ENCODE peak calls at places on chromosomes 6 and 20, in eight cellular contexts. Y, Q, J, X, O, N, Z and R are unnamed samples.

GRCh38 chr20:16476032-16476431 is 97.2 kb downstream of the KIF16B start:
- DNase-seq in Y (peak; percentile 61), Q (peak; percentile 61), J (peak; percentile 24), X (peak; percentile 45), O (peak; percentile 30), N (peak; percentile 50), Z (peak; percentile 7), R (peak; percentile 86)

GRCh38 chr20:64200740-64201139 is 36.5 kb downstream of the MYT1 start:
- DNase-seq in Y (no peak), Q (no peak), J (no peak), X (no peak), O (no peak), N (no peak), Z (no peak), R (no peak)

GRCh38 chr6:144990768-144991167 is 705.6 kb downstream of the UTRN start:
- DNase-seq in Y (no peak), Q (no peak), J (no peak), X (no peak), O (no peak), N (no peak), Z (no peak), R (no peak)

GRCh38 chr6:134193536-134194521 is 124.1 kb downstream of the SGK1 start:
- DNase-seq in Y (no peak), Q (no peak), J (no peak), X (no peak), O (no peak), N (no peak), Z (no peak), R (no peak)

GRCh38 chr6:29702519-29703103 is 20.6 kb upstream of the HLA-F start:
- DNase-seq in Y (peak; percentile 43), Q (peak; percentile 66), J (peak; percentile 36), X (peak; percentile 71), O (no peak), N (peak; percentile 84), Z (peak; percentile 45), R (peak; percentile 43)

GRCh38 chr20:63217706-63218105 is 1.8 kb upstream of the YTHDF1 start:
- DNase-seq in Y (no peak), Q (no peak), J (no peak), X (no peak), O (no peak), N (no peak), Z (no peak), R (no peak)

GRCh38 chr6:88705601-88706000 is 257.8 kb downstream of the RNGTT start:
- DNase-seq in Y (peak; percentile 7), Q (no peak), J (no peak), X (no peak), O (no peak), N (no peak), Z (no peak), R (no peak)

GRCh38 chr6:110999634-111000270 is 17.9 kb downstream of the RPF2 start:
- DNase-seq in Y (peak; percentile 31), Q (peak; percentile 28), J (no peak), X (no peak), O (peak; percentile 11), N (peak; percentile 16), Z (no peak), R (peak; percentile 61)

GRCh38 chr20:63164681-63165537 is 51.0 kb downstream of the YTHDF1 start:
- DNase-seq in Y (no peak), Q (no peak), J (no peak), X (no peak), O (no peak), N (no peak), Z (no peak), R (no peak)

GRCh38 chr6:107083047-107083768 is 32.1 kb downstream of the BEND3 start:
- DNase-seq in Y (no peak), Q (no peak), J (no peak), X (no peak), O (no peak), N (no peak), Z (no peak), R (no peak)

GRCh38 chr20:61746147-61746646 is 319.5 kb downstream of the TAF4 start:
- DNase-seq in Y (no peak), Q (no peak), J (no peak), X (no peak), O (no peak), N (no peak), Z (no peak), R (no peak)

GRCh38 chr20:38789503-38790209 is 15.8 kb upstream of the PPP1R16B start:
- DNase-seq in Y (no peak), Q (no peak), J (peak; percentile 63), X (no peak), O (peak; percentile 54), N (no peak), Z (peak; percentile 56), R (peak; percentile 65)

GRCh38 chr6:31149827-31150447 is 7.7 kb downstream of the CCHCR1 start:
- DNase-seq in Y (no peak), Q (no peak), J (no peak), X (no peak), O (no peak), N (no peak), Z (no peak), R (no peak)

DNA sequence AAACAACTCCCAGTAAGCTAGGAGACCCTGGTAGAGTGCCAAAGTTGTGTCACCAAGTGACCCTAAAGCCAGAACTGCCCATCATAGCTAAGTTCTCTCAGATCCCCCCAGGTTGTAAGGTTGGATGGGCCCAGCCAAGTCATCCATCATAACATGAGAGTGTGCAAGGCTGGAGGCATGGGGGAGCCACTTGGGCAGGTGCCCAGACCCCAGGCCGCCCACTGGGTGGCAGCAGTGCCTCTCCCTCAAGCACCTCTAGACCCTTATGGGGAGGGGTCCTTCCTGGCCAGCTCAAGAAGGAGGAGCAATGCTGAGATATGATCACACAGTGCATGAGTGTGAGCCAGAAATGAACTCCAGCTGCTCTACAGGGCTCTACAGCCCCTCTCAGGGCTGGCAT is 154.5 kb downstream of the MYLK4 start:
- DNase-seq in Y (peak; percentile 11), Q (no peak), J (no peak), X (peak; percentile 55), O (no peak), N (peak; percentile 54), Z (no peak), R (no peak)
- TF ChIP-seq CTCF in Y (peak; percentile 69), Q (no peak), J (peak; percentile 57), X (peak; percentile 23), O (no peak), N (peak; percentile 64), Z (no peak), R (peak; percentile 57)

GRCh38 chr6:3751019-3751729 is at the start of gene PXDC1:
- DNase-seq in Y (no peak), Q (peak; percentile 66), J (no peak), X (no peak), O (no peak), N (peak; percentile 57), Z (peak; percentile 14), R (peak; percentile 23)

GRCh38 chr6:3750324-3751018 is 1.0 kb downstream of the PXDC1 start:
- DNase-seq in Y (no peak), Q (peak; percentile 89), J (no peak), X (peak; percentile 64), O (peak; percentile 74), N (peak; percentile 62), Z (peak; percentile 74), R (peak; percentile 57)

GRCh38 chr6:3753228-3753795 is 1.8 kb upstream of the PXDC1 start:
- DNase-seq in Y (no peak), Q (no peak), J (no peak), X (no peak), O (no peak), N (no peak), Z (no peak), R (no peak)

GRCh38 chr6:3752538-3753227 is 1.2 kb upstream of the PXDC1 start:
- DNase-seq in Y (no peak), Q (no peak), J (no peak), X (peak; percentile 52), O (no peak), N (no peak), Z (no peak), R (no peak)

GRCh38 chr6:3751730-3752537 is 421 bp upstream of the PXDC1 start:
- DNase-seq in Y (no peak), Q (peak; percentile 97), J (peak; percentile 24), X (peak; percentile 94), O (peak; percentile 93), N (peak; percentile 91), Z (peak; percentile 84), R (peak; percentile 88)
- H3K4me2 ChIP-seq in Y (no peak overlapping the region), Q (peak overlapping the region; percentile 92), J (peak overlapping the region; percentile 95), X (peak overlapping the region; percentile 99), O (peak overlapping the region; percentile 87), N (peak overlapping the region; percentile 86), Z (peak overlapping the region; percentile 79), R (peak overlapping the region; percentile 97)

DNA sequence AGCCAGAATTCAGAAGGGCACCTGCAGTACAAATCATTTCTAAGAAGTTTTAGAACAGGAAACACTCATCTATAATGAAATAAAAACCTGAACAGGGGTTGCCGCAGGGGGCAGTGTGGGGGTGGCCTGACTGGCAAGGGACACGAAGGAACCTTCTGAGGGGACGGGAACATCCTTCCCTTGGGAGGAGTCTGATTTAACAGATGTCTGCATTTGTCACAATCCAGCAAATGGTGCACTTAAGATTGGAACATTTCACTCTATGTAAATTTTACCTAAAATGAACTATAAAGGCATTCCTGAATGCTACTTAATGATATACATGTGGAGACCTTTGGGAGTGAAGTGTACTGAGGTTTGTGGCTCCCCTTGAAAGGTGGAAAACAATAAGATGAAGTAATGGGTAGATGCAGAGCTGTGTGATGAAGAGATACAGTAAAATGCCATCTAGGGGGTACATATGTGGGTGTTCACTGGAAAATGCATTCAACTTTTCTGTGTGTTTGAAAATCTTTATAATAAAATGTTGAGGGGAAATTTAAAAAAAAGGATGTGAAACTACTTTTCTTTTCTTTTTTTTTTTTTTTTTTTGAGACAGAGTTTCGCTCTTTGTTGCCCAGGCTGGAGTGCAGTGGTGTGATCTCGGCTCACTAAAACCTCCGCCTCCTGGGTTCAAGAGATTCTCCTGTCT is 89.5 kb downstream of the SNX5 start:
- DNase-seq in Y (peak; percentile 59), Q (no peak), J (no peak), X (no peak), O (no peak), N (no peak), Z (no peak), R (no peak)
- TF ChIP-seq CTCF in Y (peak; percentile 77), Q (no peak), J (no peak), X (no peak), O (no peak), N (no peak), Z (no peak), R (no peak)

GRCh38 chr20:49323622-49324238 is 45.9 kb upstream of the ZNFX1 start:
- DNase-seq in Y (peak; percentile 52), Q (peak; percentile 66), J (peak; percentile 34), X (peak; percentile 41), O (peak; percentile 89), N (no peak), Z (peak; percentile 58), R (peak; percentile 87)
- H3K4me2 ChIP-seq in Y (peak overlapping the region; percentile 38), Q (no peak overlapping the region), J (peak overlapping the region; percentile 21), X (no peak overlapping the region), O (no peak overlapping the region), N (no peak overlapping the region), Z (no peak overlapping the region), R (no peak overlapping the region)

GRCh38 chr6:62446647-62447316 is 160.8 kb upstream of the KHDRBS2 start:
- DNase-seq in Y (no peak), Q (no peak), J (no peak), X (no peak), O (no peak), N (no peak), Z (no peak), R (no peak)

DNA sequence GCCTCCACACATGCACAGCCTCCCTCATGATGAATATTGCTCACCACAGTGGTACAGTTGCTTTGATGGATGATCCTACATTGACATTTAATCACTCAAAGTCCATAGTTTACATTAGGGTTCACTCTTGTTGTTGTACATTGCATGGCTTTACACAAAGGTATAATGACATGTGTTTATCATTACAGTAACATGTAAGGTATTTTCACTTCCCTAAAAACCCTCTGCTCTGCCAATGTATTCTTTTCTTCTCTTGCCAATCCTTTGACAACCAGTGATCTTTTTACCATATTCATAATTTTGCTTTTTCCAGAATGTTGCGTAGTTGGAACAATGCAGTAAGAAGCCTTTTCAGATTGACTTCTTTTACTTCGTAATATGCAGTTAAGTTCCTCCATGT is 166.6 kb upstream of the KHDRBS2 start:
- DNase-seq in Y (no peak), Q (no peak), J (no peak), X (no peak), O (no peak), N (no peak), Z (no peak), R (no peak)
- TF ChIP-seq CTCF in Y (no peak), Q (no peak), J (no peak), X (no peak), O (no peak), N (no peak), Z (no peak), R (no peak)